ENCODE peak calls at places on chromosome 13, in four cellular contexts. P is HepG2, D is GM12878, U is H1. M is an unnamed sample.

GRCh38 chr13:103102482-103102881 is 36.3 kb upstream of the SLC10A2 start:
- DNase-seq in P (no peak), D (no peak), U (no peak), M (no peak)

GRCh38 chr13:35769812-35770211 is 293.3 kb upstream of the MAB21L1 start:
- DNase-seq in P (no peak), D (no peak), U (no peak), M (no peak)

GRCh38 chr13:84279166-84279565 is 396.9 kb upstream of the SLITRK1 start:
- DNase-seq in P (no peak), D (no peak), U (no peak), M (no peak)

GRCh38 chr13:102250448-102250847 is 151.4 kb downstream of the FGF14 start:
- DNase-seq in P (no peak), D (no peak), U (no peak), M (no peak)

GRCh38 chr13:75798353-75799245 is 162.5 kb downstream of the LMO7 start:
- DNase-seq in P (no peak), D (no peak), U (no peak), M (no peak)

GRCh38 chr13:42022796-42023493 is 25.5 kb upstream of the DGKH start:
- DNase-seq in P (no peak), D (no peak), U (no peak), M (no peak)

GRCh38 chr13:38630780-38631179 is 56.1 kb upstream of the FREM2 start:
- DNase-seq in P (no peak), D (no peak), U (no peak), M (no peak)

GRCh38 chr13:46947425-46948191 is 50.8 kb upstream of the HTR2A start:
- DNase-seq in P (no peak), D (no peak), U (peak; percentile 17), M (no peak)

GRCh38 chr13:101170306-101170705 is 246.0 kb downstream of the NALCN start:
- DNase-seq in P (no peak), D (no peak), U (no peak), M (no peak)

GRCh38 chr13:82330499-82330898 is 1551.8 kb downstream of the SLITRK1 start:
- DNase-seq in P (peak; percentile 29), D (no peak), U (no peak), M (peak; percentile 11)

GRCh38 chr13:67075239-67075638 is 154.9 kb downstream of the PCDH9 start:
- DNase-seq in P (no peak), D (no peak), U (no peak), M (no peak)

GRCh38 chr13:73216381-73216831 is 157.6 kb downstream of the KLF5 start:
- DNase-seq in P (no peak), D (no peak), U (no peak), M (no peak)

GRCh38 chr13:67650471-67650870 is 420.3 kb upstream of the PCDH9 start:
- DNase-seq in P (no peak), D (no peak), U (no peak), M (no peak)

GRCh38 chr13:25371158-25371557 is 616 bp upstream of the ATP8A2 start:
- DNase-seq in P (no peak), D (no peak), U (no peak), M (no peak)

GRCh38 chr13:25377244-25377962 is 5.6 kb downstream of the ATP8A2 start:
- DNase-seq in P (no peak), D (no peak), U (no peak), M (peak; percentile 29)

GRCh38 chr13:25371608-25372274 is at the start of gene ATP8A2:
- DNase-seq in P (no peak), D (no peak), U (no peak), M (peak; percentile 39)

GRCh38 chr13:25375727-25376358 is 4.1 kb downstream of the ATP8A2 start:
- DNase-seq in P (peak; percentile 42), D (no peak), U (no peak), M (peak; percentile 52)

GRCh38 chr13:25372275-25373081 is 704 bp downstream of the ATP8A2 start:
- DNase-seq in P (no peak), D (no peak), U (no peak), M (peak; percentile 63)
- TF ChIP-seq EZH2 in P (no peak), D (no peak), U (peak; percentile 63), M (no peak)

DNA sequence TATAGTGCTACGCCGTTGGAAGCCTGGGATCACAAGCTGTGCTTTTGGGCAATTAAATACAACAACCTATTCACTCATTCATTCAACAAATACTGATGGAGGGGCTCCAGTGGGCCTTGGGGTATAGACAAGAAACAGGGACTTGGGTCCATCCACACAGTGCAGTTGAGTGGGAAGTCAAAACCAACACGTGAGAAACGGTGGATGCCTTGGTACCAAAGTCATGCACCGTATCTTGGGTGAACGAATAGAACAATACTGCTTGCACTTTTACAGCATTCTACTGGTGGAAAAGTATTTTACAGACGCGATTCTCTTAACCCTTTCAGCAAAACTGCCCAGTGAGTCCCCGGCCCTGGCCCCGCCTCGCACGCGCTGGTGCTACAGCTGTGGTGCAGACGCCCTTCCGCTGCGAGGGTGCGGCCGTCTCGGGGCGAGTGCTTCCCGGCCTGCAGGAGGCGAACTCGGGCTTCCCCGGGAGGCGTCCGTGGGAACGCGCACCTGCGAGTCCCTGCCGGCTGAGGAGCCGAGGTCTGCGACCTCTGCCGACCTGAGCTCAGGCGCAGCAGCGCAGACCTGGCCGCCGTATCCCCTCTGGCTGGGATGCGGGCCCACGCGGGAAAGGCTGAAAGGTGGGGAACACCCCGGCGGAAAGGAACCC is 8.3 kb downstream of the TNFRSF19 start:
- DNase-seq in P (peak; percentile 63), D (no peak), U (peak; percentile 31), M (peak; percentile 66)
- TF ChIP-seq CHD2 in P (no peak), D (no peak), U (no peak), M (no peak)

GRCh38 chr13:112073245-112074138 is 6.5 kb downstream of the SOX1 start:
- DNase-seq in P (no peak), D (no peak), U (no peak), M (no peak)

GRCh38 chr13:112071902-112072530 is 5.1 kb downstream of the SOX1 start:
- DNase-seq in P (no peak), D (no peak), U (no peak), M (no peak)

GRCh38 chr13:112072531-112073244 is 5.7 kb downstream of the SOX1 start:
- DNase-seq in P (no peak), D (no peak), U (no peak), M (no peak)

GRCh38 chr13:112071011-112071901 is 4.3 kb downstream of the SOX1 start:
- DNase-seq in P (no peak), D (no peak), U (no peak), M (no peak)

GRCh38 chr13:112074139-112074710 is 7.3 kb downstream of the SOX1 start:
- DNase-seq in P (no peak), D (no peak), U (no peak), M (no peak)
- TF ChIP-seq EZH2 in P (no peak), D (no peak), U (peak; percentile 31), M (no peak)

DNA sequence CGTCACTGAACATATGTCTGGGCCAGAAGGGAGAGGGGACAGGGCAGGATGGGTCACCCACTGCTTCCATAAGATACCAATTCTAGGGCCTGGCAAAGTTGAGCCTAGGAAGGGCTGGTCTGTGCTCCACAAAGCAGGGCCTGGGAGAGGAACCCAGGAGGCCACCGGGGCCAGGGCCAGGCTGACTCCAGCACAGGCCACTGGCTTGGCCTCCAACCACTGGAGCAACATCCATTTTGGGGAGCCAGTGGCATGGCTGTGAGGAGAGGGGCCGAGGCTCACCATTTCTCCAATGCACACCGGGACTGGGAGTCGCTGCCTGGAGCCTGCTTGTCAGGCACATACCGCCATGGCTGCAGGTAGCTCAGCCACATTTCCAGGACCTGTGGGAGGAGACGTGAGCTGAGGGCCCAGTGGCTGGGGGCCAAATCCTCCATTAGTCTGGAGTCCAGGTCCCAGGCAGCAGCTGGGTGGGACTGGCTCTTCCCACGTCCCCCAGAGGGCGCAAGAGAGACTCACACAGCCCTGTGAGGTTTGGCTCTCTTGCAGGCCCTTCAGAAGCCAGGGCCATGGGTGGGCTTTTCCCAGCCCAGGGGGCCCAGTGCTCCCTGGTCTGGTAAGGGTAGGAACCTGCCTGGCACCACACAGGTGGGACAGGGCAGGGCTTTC is 27.7 kb downstream of the TUBA3C start:
- DNase-seq in P (peak; percentile 7), D (no peak), U (no peak), M (peak; percentile 56)
- TF ChIP-seq CHD2 in P (no peak), D (no peak), U (no peak), M (no peak)

GRCh38 chr13:78608254-78608704 is 4.9 kb upstream of the POU4F1 start:
- DNase-seq in P (no peak), D (no peak), U (no peak), M (no peak)

GRCh38 chr13:78610381-78610883 is 7.1 kb upstream of the POU4F1 start:
- DNase-seq in P (no peak), D (no peak), U (no peak), M (no peak)

GRCh38 chr13:78609464-78610205 is 6.3 kb upstream of the POU4F1 start:
- DNase-seq in P (no peak), D (no peak), U (no peak), M (no peak)

GRCh38 chr13:78607409-78608253 is 4.3 kb upstream of the POU4F1 start:
- DNase-seq in P (no peak), D (no peak), U (no peak), M (no peak)

DNA sequence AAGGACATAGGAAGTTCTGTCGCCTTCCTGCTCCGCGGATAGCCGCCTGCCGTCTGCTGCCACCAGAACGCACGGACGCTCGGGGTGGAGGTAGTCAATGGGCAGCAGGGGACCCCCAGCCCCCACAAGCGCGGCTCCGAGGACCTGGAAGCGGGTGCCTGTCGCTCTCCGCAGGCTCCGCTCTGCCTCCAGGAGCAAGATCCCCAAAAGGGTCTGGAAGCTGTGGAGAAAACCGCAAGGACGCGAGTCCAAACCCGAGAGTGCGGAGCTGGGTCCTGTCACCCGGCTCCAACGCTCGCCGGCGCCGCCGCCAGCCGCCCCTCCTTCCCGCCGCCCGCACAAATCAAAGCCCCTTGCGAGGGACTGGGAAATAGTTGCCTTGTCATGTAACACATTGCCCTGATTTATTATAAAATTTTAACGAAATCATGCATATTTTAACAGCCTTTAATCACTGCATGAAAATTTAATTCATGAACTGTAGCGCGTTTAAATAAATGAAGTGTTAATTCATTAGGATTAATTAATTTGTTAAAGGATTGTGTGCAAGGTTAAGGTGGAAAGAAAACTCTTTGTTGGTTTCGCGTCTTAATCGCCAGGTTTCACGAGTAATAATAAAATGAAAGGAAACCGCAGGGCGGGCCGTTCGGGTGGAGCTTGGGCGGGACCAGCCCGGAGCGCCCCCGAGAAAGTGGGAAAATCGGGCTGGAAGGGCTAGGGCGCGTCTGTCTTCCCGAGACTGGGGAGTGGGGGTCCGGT is 5.5 kb upstream of the POU4F1 start:
- DNase-seq in P (no peak), D (no peak), U (no peak), M (no peak)
- TF ChIP-seq EZH2 in P (peak; percentile 93), D (no peak), U (peak; percentile 96), M (no peak)

M was measured in K562.